ENCODE peak calls at places on chromosomes 3 and 15, in ten cellular contexts. F is fibroblast of villous mesenchyme; T is CD4-positive, alpha-beta T cell; V is PC-3; R is MM.1S; U is pancreas; N is tibial artery; X is lower leg skin; D is esophagus squamous epithelium; W is mammary epithelial cell. E is an unnamed sample.

GRCh38 chr3:184361932-184362667 is 590 bp downstream of the POLR2H start:
- DNase-seq in F (peak; percentile 74), T (peak; percentile 7), V (peak; percentile 68), R (peak; percentile 50), U (peak; percentile 85), N (peak; percentile 88), X (peak; percentile 59), D (peak; percentile 15), W (peak; percentile 71), E (peak; percentile 68)

GRCh38 chr3:108914774-108915641 is 38.7 kb downstream of the GUCA1C start:
- DNase-seq in F (peak; percentile 40), T (peak; percentile 57), V (peak; percentile 85), R (peak; percentile 67), U (no peak), N (no peak), X (peak; percentile 15), D (no peak), W (peak; percentile 67), E (no peak)

GRCh38 chr15:41691471-41691870 is 31.3 kb downstream of the MGA start:
- DNase-seq in F (peak; percentile 20), T (no peak), V (no peak), R (no peak), U (no peak), N (no peak), X (no peak), D (no peak), W (peak; percentile 0), E (no peak)

GRCh38 chr15:40054746-40055575 is 16.0 kb upstream of the SRP14 start:
- DNase-seq in F (peak; percentile 83), T (peak; percentile 29), V (peak; percentile 67), R (peak; percentile 92), U (peak; percentile 91), N (peak; percentile 60), X (no peak), D (no peak), W (peak; percentile 47), E (no peak)

GRCh38 chr15:27324871-27325270 is 353.9 kb downstream of the GABRG3 start:
- DNase-seq in F (no peak), T (no peak), V (no peak), R (no peak), U (no peak), N (no peak), X (no peak), D (no peak), W (no peak), E (no peak)

GRCh38 chr3:62558549-62559112 is 185.3 kb upstream of the FEZF2 start:
- DNase-seq in F (peak; percentile 19), T (no peak), V (peak; percentile 24), R (no peak), U (no peak), N (no peak), X (no peak), D (no peak), W (no peak), E (no peak)

GRCh38 chr3:175585898-175586297 is 726.8 kb downstream of the NAALADL2 start:
- DNase-seq in F (peak; percentile 26), T (no peak), V (peak; percentile 87), R (no peak), U (no peak), N (no peak), X (no peak), D (no peak), W (peak; percentile 59), E (no peak)

GRCh38 chr15:94080416-94080815 is 150.9 kb upstream of the MCTP2 start:
- DNase-seq in F (peak; percentile 82), T (no peak), V (peak; percentile 84), R (peak; percentile 83), U (no peak), N (no peak), X (peak; percentile 52), D (no peak), W (peak; percentile 91), E (no peak)

GRCh38 chr3:54888873-54889272 is 39.0 kb downstream of the LRTM1 start:
- DNase-seq in F (peak; percentile 61), T (no peak), V (no peak), R (no peak), U (no peak), N (no peak), X (no peak), D (no peak), W (no peak), E (no peak)

GRCh38 chr3:139134678-139135372 is 90.1 kb upstream of the PRR23C start:
- DNase-seq in F (no peak), T (no peak), V (peak; percentile 3), R (no peak), U (no peak), N (no peak), X (no peak), D (no peak), W (peak; percentile 32), E (no peak)

GRCh38 chr15:99764521-99764920 is 31.3 kb upstream of the LYSMD4 start:
- DNase-seq in F (no peak), T (no peak), V (no peak), R (no peak), U (no peak), N (no peak), X (no peak), D (no peak), W (no peak), E (no peak)

GRCh38 chr15:28915041-28915810 is 29.5 kb downstream of the APBA2 start:
- DNase-seq in F (no peak), T (no peak), V (no peak), R (no peak), U (no peak), N (no peak), X (no peak), D (no peak), W (no peak), E (no peak)

GRCh38 chr15:69758810-69759410 is 306.3 kb downstream of the RPLP1 start:
- DNase-seq in F (peak; percentile 88), T (peak; percentile 84), V (peak; percentile 16), R (peak; percentile 95), U (no peak), N (no peak), X (peak; percentile 27), D (peak; percentile 33), W (peak; percentile 34), E (no peak)

GRCh38 chr3:32847520-32847919 is 29.7 kb downstream of the TRIM71 start:
- DNase-seq in F (peak; percentile 23), T (no peak), V (no peak), R (no peak), U (no peak), N (no peak), X (no peak), D (no peak), W (no peak), E (no peak)

GRCh38 chr15:54026258-54026657 is 48.0 kb downstream of the UNC13C start:
- DNase-seq in F (no peak), T (no peak), V (no peak), R (no peak), U (no peak), N (no peak), X (no peak), D (no peak), W (no peak), E (no peak)

GRCh38 chr3:62168356-62168755 is 205.0 kb downstream of the FEZF2 start:
- DNase-seq in F (no peak), T (no peak), V (no peak), R (no peak), U (no peak), N (no peak), X (no peak), D (no peak), W (no peak), E (no peak)

GRCh38 chr3:101513419-101513986 is 491 bp upstream of the SENP7 start:
- DNase-seq in F (no peak), T (no peak), V (no peak), R (no peak), U (no peak), N (no peak), X (no peak), D (no peak), W (no peak), E (no peak)

GRCh38 chr3:5366746-5367145 is 179.2 kb downstream of the EDEM1 start:
- DNase-seq in F (no peak), T (no peak), V (no peak), R (no peak), U (no peak), N (no peak), X (no peak), D (no peak), W (no peak), E (no peak)

GRCh38 chr3:56303508-56303907 is 164.8 kb downstream of the ERC2 start:
- DNase-seq in F (peak; percentile 48), T (no peak), V (peak; percentile 30), R (peak; percentile 31), U (no peak), N (no peak), X (no peak), D (no peak), W (no peak), E (no peak)

GRCh38 chr3:29880809-29881208 is 599.9 kb downstream of the RBMS3 start:
- DNase-seq in F (no peak), T (no peak), V (no peak), R (no peak), U (no peak), N (no peak), X (no peak), D (no peak), W (no peak), E (no peak)
- TF ChIP-seq CTCF in F (no peak), T (no peak), V (peak; percentile 27), R (no peak), U (no peak), N (no peak), X (no peak), D (no peak), W (no peak), E (no peak)

GRCh38 chr15:44427756-44428724 is 611 bp downstream of the CTDSPL2 start:
- DNase-seq in F (peak; percentile 82), T (no peak), V (peak; percentile 56), R (peak; percentile 59), U (no peak), N (peak; percentile 81), X (no peak), D (no peak), W (peak; percentile 83), E (no peak)
- TF ChIP-seq CTCF in F (no peak), T (peak; percentile 25), V (peak; percentile 25), R (peak; percentile 23), U (no peak), N (no peak), X (no peak), D (peak; percentile 42), W (peak; percentile 18), E (no peak)

DNA sequence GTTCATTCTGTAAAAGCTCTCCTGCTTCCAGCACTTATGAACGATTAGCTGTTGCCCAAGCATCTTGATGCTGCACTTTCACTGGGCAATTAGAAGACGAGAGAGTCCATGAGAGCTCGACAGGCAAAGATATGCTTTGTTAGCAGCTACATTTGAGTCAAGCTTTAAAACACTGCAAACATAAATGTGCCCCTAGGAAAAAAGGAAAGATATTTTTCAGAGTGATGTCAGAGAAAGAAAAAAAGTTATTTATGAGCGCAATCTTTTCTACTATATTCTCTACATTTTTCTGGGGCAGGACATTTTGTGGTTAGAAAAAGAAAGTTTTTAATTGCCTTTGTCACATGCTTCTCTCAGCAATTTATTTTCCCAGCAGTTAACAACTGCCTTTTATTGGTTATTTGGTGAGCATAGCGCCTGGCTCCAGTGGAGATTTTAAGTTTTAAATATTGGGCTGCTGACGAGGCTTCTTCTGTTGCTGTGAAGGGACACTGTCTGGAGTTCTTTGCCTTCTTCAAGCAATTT is 468.4 kb downstream of the C3orf38 start:
- DNase-seq in F (no peak), T (no peak), V (no peak), R (no peak), U (no peak), N (no peak), X (no peak), D (no peak), W (no peak), E (no peak)
- TF ChIP-seq CTCF in F (no peak), T (no peak), V (no peak), R (no peak), U (no peak), N (no peak), X (no peak), D (no peak), W (no peak), E (no peak)

GRCh38 chr15:79218588-79219200 is 63.8 kb upstream of the ANKRD34C start:
- DNase-seq in F (peak; percentile 12), T (no peak), V (peak; percentile 57), R (no peak), U (no peak), N (no peak), X (no peak), D (no peak), W (no peak), E (no peak)
- TF ChIP-seq CTCF in F (peak; percentile 59), T (no peak), V (peak; percentile 66), R (peak; percentile 20), U (no peak), N (peak; percentile 63), X (no peak), D (peak; percentile 25), W (peak; percentile 50), E (peak; percentile 76)